ENCODE peak calls at places on chromosomes 5 and 9, in five cellular contexts. S, Q, T, K and B are unnamed samples.

GRCh38 chr9:79883073-79883645 is 311.4 kb downstream of the TLE4 start:
- DNase-seq in S (no peak), Q (peak), T (no peak), K (no peak), B (no peak)

GRCh38 chr5:33401482-33402390 is 39.0 kb upstream of the TARS1 start:
- DNase-seq in S (no peak), Q (no peak), T (no peak), K (peak), B (no peak)

GRCh38 chr9:132757031-132757430 is 86.8 kb downstream of the GTF3C4 start:
- DNase-seq in S (no peak), Q (no peak), T (no peak), K (no peak), B (peak)

GRCh38 chr9:134785325-134786108 is 95.1 kb upstream of the FCN2 start:
- DNase-seq in S (no peak), Q (no peak), T (peak), K (peak), B (no peak)

GRCh38 chr5:80177236-80177635 is 78.6 kb downstream of the SERINC5 start:
- DNase-seq in S (no peak), Q (no peak), T (no peak), K (no peak), B (no peak)

GRCh38 chr9:130763585-130764200 is 70.1 kb downstream of the EXOSC2 start:
- DNase-seq in S (peak), Q (no peak), T (no peak), K (no peak), B (peak)

GRCh38 chr5:1096792-1097191 is 15.1 kb downstream of the SLC12A7 start:
- DNase-seq in S (no peak), Q (no peak), T (no peak), K (no peak), B (peak)

GRCh38 chr9:20305457-20305856 is 316.8 kb downstream of the MLLT3 start:
- DNase-seq in S (no peak), Q (no peak), T (no peak), K (no peak), B (no peak)

GRCh38 chr9:20791682-20792081 is 107.6 kb downstream of the FOCAD start:
- DNase-seq in S (no peak), Q (no peak), T (no peak), K (no peak), B (no peak)

GRCh38 chr5:137279631-137280236 is 219.4 kb downstream of the SPOCK1 start:
- DNase-seq in S (no peak), Q (no peak), T (no peak), K (no peak), B (peak)

GRCh38 chr5:34652466-34652865 is 3.7 kb upstream of the RAI14 start:
- DNase-seq in S (no peak), Q (no peak), T (no peak), K (no peak), B (peak)

GRCh38 chr5:167346461-167346860 is 945.0 kb upstream of the WWC1 start:
- DNase-seq in S (no peak), Q (no peak), T (no peak), K (no peak), B (no peak)